ENCODE peak calls at places on chromosome 14, in ten cellular contexts. One of them, this sample, is unnamed. For H3K27me3, the result is how much of the 10 kb centered on the place peaks cover.

GRCh38 chr14:70097576-70098256 is 91.0 kb downstream of the SLC8A3 start:
- DNase-seq in iPS DF 6.9: no peak
- DNase-seq in ovary: no peak
- DNase-seq in fibroblast of lung: no peak
- DNase-seq in spleen: no peak
- DNase-seq in IMR-90: no peak
- DNase-seq in AG04450: no peak
- DNase-seq in CD8-positive, alpha-beta memory T cell: no peak
- DNase-seq in mesenchymal stem cell: no peak
- DNase-seq in keratinocyte: no peak
- DNase-seq in this sample: no peak

GRCh38 chr14:26941521-26941920 is 343.7 kb upstream of the NOVA1 start:
- DNase-seq in CD8-positive, alpha-beta memory T cell: no peak
- DNase-seq in iPS DF 6.9: no peak
- DNase-seq in spleen: no peak
- DNase-seq in AG04450: no peak
- DNase-seq in ovary: no peak
- DNase-seq in mesenchymal stem cell: no peak
- DNase-seq in IMR-90: no peak
- DNase-seq in keratinocyte: no peak
- DNase-seq in fibroblast of lung: no peak
- DNase-seq in this sample: no peak

GRCh38 chr14:61260939-61261776 is 20.0 kb downstream of the TMEM30B start:
- DNase-seq in ovary: no peak
- DNase-seq in fibroblast of lung: peak
- DNase-seq in spleen: no peak
- DNase-seq in keratinocyte: no peak
- DNase-seq in mesenchymal stem cell: peak
- DNase-seq in CD8-positive, alpha-beta memory T cell: no peak
- DNase-seq in IMR-90: peak
- DNase-seq in iPS DF 6.9: no peak
- DNase-seq in AG04450: peak
- DNase-seq in this sample: peak

GRCh38 chr14:65377576-65377975 is 35.0 kb upstream of the FUT8 start:
- DNase-seq in ovary: no peak
- DNase-seq in AG04450: no peak
- DNase-seq in iPS DF 6.9: no peak
- DNase-seq in keratinocyte: no peak
- DNase-seq in mesenchymal stem cell: peak
- DNase-seq in CD8-positive, alpha-beta memory T cell: no peak
- DNase-seq in IMR-90: peak
- DNase-seq in fibroblast of lung: no peak
- DNase-seq in spleen: no peak
- DNase-seq in this sample: no peak

GRCh38 chr14:54591461-54592245 is 24.7 kb downstream of the SAMD4A start:
- DNase-seq in fibroblast of lung: no peak
- DNase-seq in CD8-positive, alpha-beta memory T cell: no peak
- DNase-seq in IMR-90: no peak
- DNase-seq in keratinocyte: peak
- DNase-seq in ovary: no peak
- DNase-seq in mesenchymal stem cell: no peak
- DNase-seq in spleen: no peak
- DNase-seq in AG04450: no peak
- DNase-seq in iPS DF 6.9: no peak
- DNase-seq in this sample: no peak

GRCh38 chr14:21059842-21060589 is 2.4 kb downstream of the RNASE8 start:
- DNase-seq in iPS DF 6.9: no peak
- DNase-seq in CD8-positive, alpha-beta memory T cell: no peak
- DNase-seq in fibroblast of lung: peak
- DNase-seq in mesenchymal stem cell: no peak
- DNase-seq in keratinocyte: no peak
- DNase-seq in ovary: no peak
- DNase-seq in spleen: no peak
- DNase-seq in IMR-90: no peak
- DNase-seq in AG04450: no peak
- DNase-seq in this sample: no peak

GRCh38 chr14:21039059-21039422 is 3.1 kb upstream of the RNASE7 start:
- DNase-seq in spleen: peak
- DNase-seq in CD8-positive, alpha-beta memory T cell: no peak
- DNase-seq in mesenchymal stem cell: peak
- DNase-seq in iPS DF 6.9: no peak
- DNase-seq in IMR-90: peak
- DNase-seq in ovary: peak
- DNase-seq in fibroblast of lung: peak
- DNase-seq in keratinocyte: no peak
- DNase-seq in AG04450: peak
- DNase-seq in this sample: no peak

GRCh38 chr14:31205681-31206535 is 1.7 kb downstream of the HECTD1 start:
- DNase-seq in IMR-90: peak
- DNase-seq in AG04450: peak
- DNase-seq in ovary: no peak
- DNase-seq in mesenchymal stem cell: peak
- DNase-seq in iPS DF 6.9: no peak
- DNase-seq in CD8-positive, alpha-beta memory T cell: peak
- DNase-seq in spleen: no peak
- DNase-seq in keratinocyte: no peak
- DNase-seq in fibroblast of lung: peak
- DNase-seq in this sample: peak

GRCh38 chr14:32661216-32661615 is 277.5 kb upstream of the NPAS3 start:
- DNase-seq in CD8-positive, alpha-beta memory T cell: no peak
- DNase-seq in iPS DF 6.9: no peak
- DNase-seq in keratinocyte: no peak
- DNase-seq in spleen: no peak
- DNase-seq in ovary: no peak
- DNase-seq in mesenchymal stem cell: no peak
- DNase-seq in AG04450: no peak
- DNase-seq in fibroblast of lung: no peak
- DNase-seq in IMR-90: no peak
- DNase-seq in this sample: no peak

GRCh38 chr14:64663174-64663573 is 41.0 kb upstream of the PLEKHG3 start:
- DNase-seq in ovary: no peak
- DNase-seq in IMR-90: peak
- DNase-seq in mesenchymal stem cell: no peak
- DNase-seq in iPS DF 6.9: no peak
- DNase-seq in keratinocyte: no peak
- DNase-seq in spleen: no peak
- DNase-seq in fibroblast of lung: peak
- DNase-seq in CD8-positive, alpha-beta memory T cell: no peak
- DNase-seq in AG04450: no peak
- DNase-seq in this sample: no peak

GRCh38 chr14:59333668-59334067 is 131.5 kb downstream of the GPR135 start:
- DNase-seq in ovary: no peak
- DNase-seq in CD8-positive, alpha-beta memory T cell: no peak
- DNase-seq in fibroblast of lung: peak
- DNase-seq in AG04450: peak
- DNase-seq in spleen: no peak
- DNase-seq in iPS DF 6.9: no peak
- DNase-seq in mesenchymal stem cell: peak
- DNase-seq in IMR-90: peak
- DNase-seq in keratinocyte: no peak
- DNase-seq in this sample: peak

GRCh38 chr14:75648066-75648838 is 12.4 kb downstream of the ERG28 start:
- DNase-seq in CD8-positive, alpha-beta memory T cell: no peak
- DNase-seq in mesenchymal stem cell: peak
- DNase-seq in iPS DF 6.9: no peak
- DNase-seq in ovary: peak
- DNase-seq in spleen: no peak
- DNase-seq in AG04450: peak
- DNase-seq in fibroblast of lung: peak
- DNase-seq in IMR-90: peak
- DNase-seq in keratinocyte: no peak
- DNase-seq in this sample: peak

GRCh38 chr14:77746064-77746463 is 14.9 kb downstream of the SNW1 start:
- DNase-seq in AG04450: no peak
- DNase-seq in keratinocyte: no peak
- DNase-seq in spleen: no peak
- DNase-seq in mesenchymal stem cell: no peak
- DNase-seq in ovary: no peak
- DNase-seq in iPS DF 6.9: no peak
- DNase-seq in IMR-90: no peak
- DNase-seq in fibroblast of lung: no peak
- DNase-seq in CD8-positive, alpha-beta memory T cell: no peak
- DNase-seq in this sample: no peak

GRCh38 chr14:101009531-101009930 is 106.0 kb upstream of the RTL1 start:
- DNase-seq in ovary: peak
- DNase-seq in iPS DF 6.9: no peak
- DNase-seq in fibroblast of lung: no peak
- DNase-seq in CD8-positive, alpha-beta memory T cell: no peak
- DNase-seq in IMR-90: no peak
- DNase-seq in keratinocyte: no peak
- DNase-seq in mesenchymal stem cell: no peak
- DNase-seq in AG04450: no peak
- DNase-seq in spleen: peak
- DNase-seq in this sample: no peak
- H3K27me3 ChIP-seq in ovary: under half
- H3K27me3 ChIP-seq in iPS DF 6.9: under half
- H3K27me3 ChIP-seq in fibroblast of lung: under half
- H3K27me3 ChIP-seq in CD8-positive, alpha-beta memory T cell: under half
- H3K27me3 ChIP-seq in IMR-90: under half
- H3K27me3 ChIP-seq in keratinocyte: under half
- H3K27me3 ChIP-seq in mesenchymal stem cell: under half
- H3K27me3 ChIP-seq in AG04450: under half
- H3K27me3 ChIP-seq in spleen: under half
- H3K27me3 ChIP-seq in this sample: under half

GRCh38 chr14:71169861-71170260 is 262.6 kb downstream of the PCNX1 start:
- DNase-seq in spleen: no peak
- DNase-seq in keratinocyte: no peak
- DNase-seq in IMR-90: no peak
- DNase-seq in iPS DF 6.9: no peak
- DNase-seq in AG04450: no peak
- DNase-seq in mesenchymal stem cell: no peak
- DNase-seq in CD8-positive, alpha-beta memory T cell: no peak
- DNase-seq in fibroblast of lung: no peak
- DNase-seq in ovary: no peak
- DNase-seq in this sample: no peak

GRCh38 chr14:71166434-71166833 is 259.2 kb downstream of the PCNX1 start:
- DNase-seq in iPS DF 6.9: peak
- DNase-seq in IMR-90: peak
- DNase-seq in spleen: no peak
- DNase-seq in CD8-positive, alpha-beta memory T cell: no peak
- DNase-seq in keratinocyte: no peak
- DNase-seq in ovary: no peak
- DNase-seq in mesenchymal stem cell: no peak
- DNase-seq in AG04450: peak
- DNase-seq in fibroblast of lung: peak
- DNase-seq in this sample: peak

GRCh38 chr14:71168564-71168963 is 261.3 kb downstream of the PCNX1 start:
- DNase-seq in mesenchymal stem cell: no peak
- DNase-seq in spleen: no peak
- DNase-seq in iPS DF 6.9: no peak
- DNase-seq in keratinocyte: no peak
- DNase-seq in AG04450: no peak
- DNase-seq in IMR-90: no peak
- DNase-seq in ovary: no peak
- DNase-seq in fibroblast of lung: no peak
- DNase-seq in CD8-positive, alpha-beta memory T cell: no peak
- DNase-seq in this sample: no peak

GRCh38 chr14:71165650-71166049 is 258.4 kb downstream of the PCNX1 start:
- DNase-seq in mesenchymal stem cell: no peak
- DNase-seq in AG04450: no peak
- DNase-seq in iPS DF 6.9: no peak
- DNase-seq in IMR-90: no peak
- DNase-seq in spleen: no peak
- DNase-seq in fibroblast of lung: peak
- DNase-seq in keratinocyte: no peak
- DNase-seq in ovary: no peak
- DNase-seq in CD8-positive, alpha-beta memory T cell: no peak
- DNase-seq in this sample: no peak

DNA sequence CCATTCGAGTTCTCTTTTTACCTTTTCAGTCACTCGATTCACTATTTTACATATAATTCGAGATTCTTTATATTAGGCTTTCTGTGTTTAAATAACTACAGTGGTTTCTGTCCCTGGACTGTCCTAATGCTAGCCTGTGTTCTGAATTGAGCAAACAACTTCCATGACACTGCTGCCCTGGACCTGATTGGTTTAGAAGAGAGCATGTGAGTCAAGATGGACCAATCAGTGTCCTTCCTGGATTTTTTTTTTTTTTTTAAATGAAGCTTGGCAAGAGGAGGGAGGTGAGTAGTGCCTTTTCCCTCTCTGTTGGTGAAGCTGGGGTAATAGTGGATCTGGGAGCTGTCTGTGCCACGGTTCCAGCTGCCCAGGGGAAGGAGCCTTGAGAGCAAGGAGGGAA is 261.8 kb downstream of the PCNX1 start:
- DNase-seq in mesenchymal stem cell: no peak
- DNase-seq in ovary: no peak
- DNase-seq in fibroblast of lung: no peak
- DNase-seq in keratinocyte: no peak
- DNase-seq in AG04450: no peak
- DNase-seq in IMR-90: no peak
- DNase-seq in CD8-positive, alpha-beta memory T cell: no peak
- DNase-seq in iPS DF 6.9: no peak
- DNase-seq in spleen: no peak
- DNase-seq in this sample: no peak
- H3K27ac ChIP-seq in mesenchymal stem cell: no peak
- H3K27ac ChIP-seq in ovary: no peak
- H3K27ac ChIP-seq in fibroblast of lung: no peak
- H3K27ac ChIP-seq in keratinocyte: no peak
- H3K27ac ChIP-seq in AG04450: no peak
- H3K27ac ChIP-seq in IMR-90: no peak
- H3K27ac ChIP-seq in CD8-positive, alpha-beta memory T cell: no peak
- H3K27ac ChIP-seq in iPS DF 6.9: no peak
- H3K27ac ChIP-seq in spleen: no peak
- H3K27ac ChIP-seq in this sample: no peak

GRCh38 chr14:97699026-97699425 is 901.8 kb downstream of the VRK1 start:
- DNase-seq in AG04450: no peak
- DNase-seq in ovary: no peak
- DNase-seq in fibroblast of lung: no peak
- DNase-seq in CD8-positive, alpha-beta memory T cell: no peak
- DNase-seq in iPS DF 6.9: no peak
- DNase-seq in keratinocyte: no peak
- DNase-seq in spleen: no peak
- DNase-seq in IMR-90: no peak
- DNase-seq in mesenchymal stem cell: no peak
- DNase-seq in this sample: no peak
- H3K27me3 ChIP-seq in AG04450: under half
- H3K27me3 ChIP-seq in ovary: under half
- H3K27me3 ChIP-seq in fibroblast of lung: under half
- H3K27me3 ChIP-seq in CD8-positive, alpha-beta memory T cell: under half
- H3K27me3 ChIP-seq in iPS DF 6.9: under half
- H3K27me3 ChIP-seq in keratinocyte: under half
- H3K27me3 ChIP-seq in spleen: under half
- H3K27me3 ChIP-seq in IMR-90: under half
- H3K27me3 ChIP-seq in mesenchymal stem cell: under half
- H3K27me3 ChIP-seq in this sample: under half

DNA sequence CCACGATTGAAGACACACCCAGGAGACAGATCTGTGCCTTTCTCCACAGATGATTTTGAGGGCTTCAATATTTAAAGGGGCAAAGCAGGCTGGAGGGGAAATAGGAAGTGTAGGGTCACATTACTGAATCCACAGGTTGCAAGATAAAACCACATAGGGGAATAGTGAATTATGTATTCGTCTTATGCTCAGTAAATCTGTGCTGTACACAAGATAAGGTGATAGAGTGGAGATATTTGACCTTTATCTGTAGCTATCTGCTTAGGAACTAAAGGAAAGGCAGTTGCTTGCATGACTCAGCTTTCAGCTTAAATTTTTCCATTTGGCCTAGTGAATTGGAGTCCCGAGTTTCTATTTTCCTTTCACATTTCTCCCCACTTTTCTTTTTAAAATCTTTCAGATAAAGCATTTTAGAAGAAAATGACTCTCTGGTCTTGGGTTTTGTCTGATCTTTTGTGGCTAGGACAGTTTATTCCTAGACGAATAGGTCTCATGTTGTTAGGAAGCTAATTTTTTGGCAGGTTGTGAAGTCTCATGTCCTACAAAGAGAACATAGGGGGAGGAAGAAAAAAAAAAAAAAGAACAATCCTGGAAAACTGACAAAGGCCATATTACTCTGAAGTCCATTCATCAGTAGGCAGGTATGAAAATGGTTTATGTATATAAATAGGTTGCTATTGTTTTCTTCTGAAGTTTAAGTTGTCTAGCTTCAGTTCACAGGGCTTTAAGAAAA is 55.4 kb downstream of the FBXO33 start:
- DNase-seq in keratinocyte: no peak
- DNase-seq in AG04450: no peak
- DNase-seq in spleen: no peak
- DNase-seq in iPS DF 6.9: no peak
- DNase-seq in fibroblast of lung: peak
- DNase-seq in ovary: no peak
- DNase-seq in mesenchymal stem cell: peak
- DNase-seq in IMR-90: peak
- DNase-seq in CD8-positive, alpha-beta memory T cell: no peak
- DNase-seq in this sample: no peak
- H3K27ac ChIP-seq in keratinocyte: no peak
- H3K27ac ChIP-seq in AG04450: no peak
- H3K27ac ChIP-seq in spleen: no peak
- H3K27ac ChIP-seq in iPS DF 6.9: no peak
- H3K27ac ChIP-seq in fibroblast of lung: peak
- H3K27ac ChIP-seq in ovary: no peak
- H3K27ac ChIP-seq in mesenchymal stem cell: peak
- H3K27ac ChIP-seq in IMR-90: peak
- H3K27ac ChIP-seq in CD8-positive, alpha-beta memory T cell: no peak
- H3K27ac ChIP-seq in this sample: peak

This sample was measured in brain microvascular endothelial cell.